ENCODE peak calls at places on chromosome 11, in seven cellular contexts. One of them, this sample, is unnamed.

GRCh38 chr11:3837793-3838192 is 3.0 kb downstream of the RHOG start:
- DNase-seq in pancreas: no peak
- DNase-seq in cardiac fibroblast: peak
- DNase-seq in kidney: no peak
- DNase-seq in transverse colon: peak
- DNase-seq in left lung: peak
- DNase-seq in AG04450: no peak
- DNase-seq in this sample: no peak

GRCh38 chr11:100849914-100850235 is 162.8 kb downstream of the ARHGAP42 start:
- DNase-seq in left lung: no peak
- DNase-seq in cardiac fibroblast: no peak
- DNase-seq in AG04450: no peak
- DNase-seq in transverse colon: no peak
- DNase-seq in pancreas: no peak
- DNase-seq in kidney: no peak
- DNase-seq in this sample: no peak

GRCh38 chr11:12220305-12220704 is 109.9 kb downstream of the MICAL2 start:
- DNase-seq in transverse colon: peak
- DNase-seq in left lung: no peak
- DNase-seq in pancreas: peak
- DNase-seq in kidney: no peak
- DNase-seq in AG04450: no peak
- DNase-seq in cardiac fibroblast: peak
- DNase-seq in this sample: no peak

GRCh38 chr11:13343931-13344717 is 66.5 kb downstream of the BMAL1 start:
- DNase-seq in left lung: peak
- DNase-seq in pancreas: no peak
- DNase-seq in cardiac fibroblast: peak
- DNase-seq in transverse colon: peak
- DNase-seq in kidney: no peak
- DNase-seq in AG04450: peak
- DNase-seq in this sample: no peak

GRCh38 chr11:70145841-70146240 is 57.3 kb upstream of the FADD start:
- DNase-seq in pancreas: no peak
- DNase-seq in kidney: no peak
- DNase-seq in cardiac fibroblast: no peak
- DNase-seq in AG04450: no peak
- DNase-seq in transverse colon: no peak
- DNase-seq in left lung: no peak
- DNase-seq in this sample: no peak

GRCh38 chr11:11841121-11841604 is 609 bp upstream of the USP47 start:
- DNase-seq in left lung: peak
- DNase-seq in transverse colon: peak
- DNase-seq in cardiac fibroblast: peak
- DNase-seq in AG04450: no peak
- DNase-seq in kidney: peak
- DNase-seq in pancreas: no peak
- DNase-seq in this sample: peak

GRCh38 chr11:12020546-12020945 is 12.1 kb upstream of the DKK3 start:
- DNase-seq in left lung: no peak
- DNase-seq in transverse colon: no peak
- DNase-seq in kidney: no peak
- DNase-seq in pancreas: no peak
- DNase-seq in cardiac fibroblast: no peak
- DNase-seq in AG04450: no peak
- DNase-seq in this sample: no peak

GRCh38 chr11:12127206-12127898 is 17.0 kb downstream of the MICAL2 start:
- DNase-seq in cardiac fibroblast: no peak
- DNase-seq in kidney: no peak
- DNase-seq in pancreas: no peak
- DNase-seq in left lung: no peak
- DNase-seq in AG04450: no peak
- DNase-seq in transverse colon: no peak
- DNase-seq in this sample: no peak

GRCh38 chr11:105108247-105108646 is 31.3 kb downstream of the CARD18 start:
- DNase-seq in pancreas: no peak
- DNase-seq in left lung: peak
- DNase-seq in AG04450: no peak
- DNase-seq in cardiac fibroblast: no peak
- DNase-seq in transverse colon: no peak
- DNase-seq in kidney: no peak
- DNase-seq in this sample: no peak

GRCh38 chr11:691710-692590 is 3.1 kb downstream of the DEAF1 start:
- DNase-seq in AG04450: no peak
- DNase-seq in cardiac fibroblast: no peak
- DNase-seq in kidney: no peak
- DNase-seq in pancreas: no peak
- DNase-seq in transverse colon: no peak
- DNase-seq in left lung: no peak
- DNase-seq in this sample: no peak

GRCh38 chr11:694563-695331 is at the start of gene DEAF1:
- DNase-seq in transverse colon: peak
- DNase-seq in kidney: peak
- DNase-seq in pancreas: peak
- DNase-seq in AG04450: peak
- DNase-seq in cardiac fibroblast: peak
- DNase-seq in left lung: peak
- DNase-seq in this sample: peak

GRCh38 chr11:693887-694562 is 997 bp downstream of the DEAF1 start:
- DNase-seq in cardiac fibroblast: no peak
- DNase-seq in pancreas: peak
- DNase-seq in left lung: no peak
- DNase-seq in AG04450: no peak
- DNase-seq in kidney: peak
- DNase-seq in transverse colon: peak
- DNase-seq in this sample: peak

GRCh38 chr11:693415-693831 is 1.6 kb downstream of the DEAF1 start:
- DNase-seq in pancreas: no peak
- DNase-seq in left lung: no peak
- DNase-seq in transverse colon: no peak
- DNase-seq in cardiac fibroblast: peak
- DNase-seq in kidney: no peak
- DNase-seq in AG04450: no peak
- DNase-seq in this sample: no peak

GRCh38 chr11:692824-693414 is 2.1 kb downstream of the DEAF1 start:
- DNase-seq in cardiac fibroblast: no peak
- DNase-seq in left lung: no peak
- DNase-seq in AG04450: no peak
- DNase-seq in transverse colon: no peak
- DNase-seq in pancreas: peak
- DNase-seq in kidney: no peak
- DNase-seq in this sample: peak
- H3K4me3 ChIP-seq in cardiac fibroblast: peak
- H3K4me3 ChIP-seq in left lung: no peak
- H3K4me3 ChIP-seq in AG04450: peak
- H3K4me3 ChIP-seq in transverse colon: no peak
- H3K4me3 ChIP-seq in pancreas: no peak
- H3K4me3 ChIP-seq in kidney: no peak
- H3K4me3 ChIP-seq in this sample: no peak

DNA sequence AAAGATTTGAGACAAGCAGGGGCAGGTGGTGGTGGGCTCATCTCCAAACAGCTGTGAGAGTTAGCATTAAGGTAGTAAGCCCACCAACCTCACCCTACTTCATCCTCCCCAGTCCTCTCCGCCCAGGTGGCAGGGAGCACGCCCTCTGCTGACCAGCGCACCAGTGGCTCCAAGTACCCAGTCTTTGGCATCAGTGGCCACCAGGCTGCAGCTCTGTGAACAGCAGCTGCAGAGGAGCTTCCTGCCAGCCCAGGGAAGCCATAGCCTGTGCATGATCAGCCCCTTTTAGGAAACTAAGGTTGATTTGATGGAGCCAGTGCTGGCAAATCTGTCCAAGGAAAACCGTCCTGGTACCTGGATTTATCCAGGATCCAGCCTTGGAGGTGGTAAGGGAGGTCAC is 21.7 kb downstream of the CAVIN3 start:
- DNase-seq in kidney: no peak
- DNase-seq in pancreas: peak
- DNase-seq in transverse colon: peak
- DNase-seq in AG04450: no peak
- DNase-seq in cardiac fibroblast: peak
- DNase-seq in left lung: no peak
- DNase-seq in this sample: no peak
- TF ChIP-seq CTCF in kidney: peak
- TF ChIP-seq CTCF in pancreas: peak
- TF ChIP-seq CTCF in transverse colon: peak
- TF ChIP-seq CTCF in AG04450: peak
- TF ChIP-seq CTCF in cardiac fibroblast: peak
- TF ChIP-seq CTCF in left lung: peak
- TF ChIP-seq CTCF in this sample: no peak

DNA sequence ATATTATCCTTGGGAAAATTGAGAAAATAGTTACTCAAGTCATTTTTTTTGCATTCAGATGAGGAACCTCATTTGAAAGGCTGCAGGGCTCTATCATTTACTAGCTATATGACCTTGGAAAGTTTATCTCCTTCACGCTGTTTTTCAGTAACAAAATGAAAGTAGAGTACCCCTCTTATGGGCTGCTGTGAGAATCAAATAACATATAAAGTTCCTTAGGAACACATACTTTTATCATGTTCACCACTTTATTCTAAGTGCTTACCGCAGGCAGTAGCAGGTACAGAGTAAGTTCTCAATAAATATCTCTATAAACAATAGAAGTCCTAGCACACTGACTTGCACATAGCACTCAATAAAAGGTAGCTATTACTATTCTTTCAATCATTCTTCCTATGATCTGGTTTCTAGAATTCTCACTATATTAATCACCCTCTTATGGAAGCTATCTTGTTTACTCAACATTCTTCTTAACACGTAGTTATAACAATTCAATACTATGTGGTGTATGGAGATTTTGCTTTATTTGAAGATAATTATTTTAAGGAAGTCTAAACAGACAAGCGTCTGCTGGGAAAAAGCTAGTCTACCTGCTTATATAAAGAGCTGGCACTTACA is 1.9 kb downstream of the C11orf71 start:
- DNase-seq in cardiac fibroblast: no peak
- DNase-seq in kidney: no peak
- DNase-seq in left lung: no peak
- DNase-seq in AG04450: no peak
- DNase-seq in transverse colon: no peak
- DNase-seq in pancreas: no peak
- DNase-seq in this sample: no peak
- H3K4me3 ChIP-seq in cardiac fibroblast: no peak
- H3K4me3 ChIP-seq in kidney: peak
- H3K4me3 ChIP-seq in left lung: no peak
- H3K4me3 ChIP-seq in AG04450: peak
- H3K4me3 ChIP-seq in transverse colon: no peak
- H3K4me3 ChIP-seq in pancreas: no peak
- H3K4me3 ChIP-seq in this sample: no peak

GRCh38 chr11:64247729-64248531 is 1.2 kb upstream of the PPP1R14B start:
- DNase-seq in kidney: no peak
- DNase-seq in left lung: no peak
- DNase-seq in pancreas: no peak
- DNase-seq in transverse colon: peak
- DNase-seq in AG04450: no peak
- DNase-seq in cardiac fibroblast: no peak
- DNase-seq in this sample: no peak
- TF ChIP-seq CTCF in kidney: no peak
- TF ChIP-seq CTCF in left lung: no peak
- TF ChIP-seq CTCF in pancreas: no peak
- TF ChIP-seq CTCF in transverse colon: no peak
- TF ChIP-seq CTCF in AG04450: no peak
- TF ChIP-seq CTCF in cardiac fibroblast: no peak
- TF ChIP-seq CTCF in this sample: no peak

GRCh38 chr11:73414977-73415492 is 38.8 kb downstream of the RELT start:
- DNase-seq in kidney: no peak
- DNase-seq in AG04450: no peak
- DNase-seq in transverse colon: no peak
- DNase-seq in pancreas: no peak
- DNase-seq in cardiac fibroblast: peak
- DNase-seq in left lung: no peak
- DNase-seq in this sample: no peak

GRCh38 chr11:73416711-73417265 is 40.6 kb downstream of the RELT start:
- DNase-seq in transverse colon: no peak
- DNase-seq in cardiac fibroblast: peak
- DNase-seq in pancreas: no peak
- DNase-seq in left lung: no peak
- DNase-seq in AG04450: no peak
- DNase-seq in kidney: no peak
- DNase-seq in this sample: no peak

GRCh38 chr11:73412308-73412707 is 36.1 kb downstream of the RELT start:
- DNase-seq in pancreas: no peak
- DNase-seq in transverse colon: no peak
- DNase-seq in cardiac fibroblast: no peak
- DNase-seq in kidney: no peak
- DNase-seq in AG04450: no peak
- DNase-seq in left lung: no peak
- DNase-seq in this sample: no peak

GRCh38 chr11:73413246-73413645 is 37.0 kb downstream of the RELT start:
- DNase-seq in pancreas: no peak
- DNase-seq in kidney: no peak
- DNase-seq in AG04450: no peak
- DNase-seq in left lung: no peak
- DNase-seq in cardiac fibroblast: no peak
- DNase-seq in transverse colon: no peak
- DNase-seq in this sample: no peak

DNA sequence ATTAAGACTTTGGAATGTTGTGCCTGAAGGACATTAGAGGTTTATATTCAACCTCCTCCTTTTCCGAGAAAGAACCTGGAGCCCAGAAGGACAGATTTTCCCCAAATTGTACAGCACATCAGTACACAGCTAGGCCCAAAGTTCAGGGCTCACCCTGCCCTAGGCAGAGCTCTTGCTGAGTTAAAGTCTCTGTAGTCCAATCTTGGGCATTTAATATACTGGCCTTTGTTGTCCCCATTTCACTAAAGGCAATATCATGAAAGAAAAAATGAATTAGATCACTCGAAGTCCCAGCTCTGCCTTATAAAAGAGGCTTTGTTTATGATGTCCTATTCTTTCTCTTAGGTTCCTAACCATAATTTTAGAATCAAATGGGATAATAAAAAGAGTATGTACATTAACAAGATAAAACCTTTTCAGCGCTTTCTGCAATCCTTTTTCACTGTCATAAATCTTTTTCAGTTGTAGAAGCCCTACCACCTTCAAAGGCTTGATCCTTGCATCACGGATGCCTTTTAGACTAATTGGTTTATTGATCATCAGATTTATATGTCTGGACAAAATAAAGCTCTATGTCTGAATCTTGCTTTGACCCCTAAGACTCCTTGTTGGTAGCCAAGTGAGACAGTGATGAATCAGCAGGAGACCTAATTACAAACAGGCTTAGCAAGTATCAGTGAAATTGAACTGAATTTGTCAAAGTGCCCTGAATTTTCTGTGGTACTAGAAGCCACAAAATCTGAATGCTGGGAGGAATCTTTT is 39.8 kb downstream of the RELT start:
- DNase-seq in transverse colon: no peak
- DNase-seq in AG04450: no peak
- DNase-seq in left lung: no peak
- DNase-seq in cardiac fibroblast: no peak
- DNase-seq in kidney: no peak
- DNase-seq in pancreas: no peak
- DNase-seq in this sample: no peak
- H3K4me3 ChIP-seq in transverse colon: no peak
- H3K4me3 ChIP-seq in AG04450: no peak
- H3K4me3 ChIP-seq in left lung: no peak
- H3K4me3 ChIP-seq in cardiac fibroblast: no peak
- H3K4me3 ChIP-seq in kidney: no peak
- H3K4me3 ChIP-seq in pancreas: no peak
- H3K4me3 ChIP-seq in this sample: no peak